ENCODE peak calls at places on chromosomes 11 and 22, in ten cellular contexts. W is AG10803, Z is astrocyte of the spinal cord, V is Peyer's patch, I is lower lobe of right lung, Q is psoas muscle, N is right atrium auricular region, F is testis, T is uterus, X is iPS DF 6.9. R is an unnamed sample.

GRCh38 chr22:37054600-37055365 is 3.2 kb downstream of the KCTD17 start:
- DNase-seq in W (no peak), Z (no peak), V (no peak), I (no peak), Q (no peak), N (no peak), F (no peak), T (no peak), X (no peak), R (no peak)

GRCh38 chr11:70135142-70136132 is 57.3 kb downstream of the ANO1 start:
- DNase-seq in W (peak; percentile 11), Z (no peak), V (no peak), I (no peak), Q (no peak), N (no peak), F (no peak), T (peak; percentile 31), X (no peak), R (no peak)

GRCh38 chr11:115083129-115083823 is 404.9 kb downstream of the NXPE2 start:
- DNase-seq in W (no peak), Z (no peak), V (no peak), I (no peak), Q (no peak), N (no peak), F (no peak), T (no peak), X (no peak), R (no peak)

GRCh38 chr11:35337136-35337918 is 82.0 kb downstream of the SLC1A2 start:
- DNase-seq in W (peak; percentile 98), Z (peak; percentile 98), V (no peak), I (no peak), Q (no peak), N (no peak), F (no peak), T (no peak), X (no peak), R (no peak)

GRCh38 chr22:42962295-42963230 is 52.4 kb downstream of the PACSIN2 start:
- DNase-seq in W (peak; percentile 35), Z (no peak), V (no peak), I (peak; percentile 87), Q (no peak), N (no peak), F (no peak), T (no peak), X (no peak), R (no peak)

GRCh38 chr11:34632105-34632780 is 11.3 kb downstream of the EHF start:
- DNase-seq in W (peak; percentile 16), Z (no peak), V (no peak), I (no peak), Q (peak; percentile 31), N (no peak), F (no peak), T (no peak), X (no peak), R (no peak)

GRCh38 chr22:37782340-37783168 is 25.2 kb upstream of the GCAT start:
- DNase-seq in W (peak; percentile 65), Z (peak; percentile 15), V (no peak), I (no peak), Q (no peak), N (no peak), F (no peak), T (no peak), X (no peak), R (no peak)

GRCh38 chr11:73233704-73234402 is 15.8 kb downstream of the P2RY2 start:
- DNase-seq in W (no peak), Z (no peak), V (no peak), I (no peak), Q (no peak), N (no peak), F (no peak), T (peak; percentile 1), X (no peak), R (no peak)

GRCh38 chr22:45246060-45246985 is 5.6 kb upstream of the KIAA0930 start:
- DNase-seq in W (peak; percentile 97), Z (peak; percentile 92), V (no peak), I (no peak), Q (peak; percentile 41), N (peak; percentile 76), F (no peak), T (peak; percentile 78), X (no peak), R (no peak)

GRCh38 chr11:20634044-20634443 is 34.6 kb downstream of the SLC6A5 start:
- DNase-seq in W (no peak), Z (no peak), V (no peak), I (no peak), Q (no peak), N (no peak), F (no peak), T (no peak), X (no peak), R (no peak)

GRCh38 chr22:50674606-50675552 is 2.3 kb downstream of the SHANK3 start:
- DNase-seq in W (peak; percentile 14), Z (no peak), V (peak; percentile 11), I (peak; percentile 86), Q (no peak), N (peak; percentile 52), F (no peak), T (no peak), X (no peak), R (no peak)

GRCh38 chr22:23110190-23110921 is 31.4 kb downstream of the RSPH14 start:
- DNase-seq in W (no peak), Z (no peak), V (no peak), I (no peak), Q (no peak), N (no peak), F (no peak), T (no peak), X (no peak), R (no peak)

GRCh38 chr11:117816151-117816741 is 8.3 kb downstream of the FXYD2 start:
- DNase-seq in W (peak; percentile 56), Z (no peak), V (no peak), I (no peak), Q (peak; percentile 61), N (peak; percentile 74), F (no peak), T (peak; percentile 60), X (no peak), R (no peak)

GRCh38 chr22:35219012-35219411 is 38.3 kb upstream of the HMGXB4 start:
- DNase-seq in W (peak; percentile 68), Z (peak; percentile 35), V (no peak), I (no peak), Q (no peak), N (no peak), F (no peak), T (no peak), X (no peak), R (no peak)

GRCh38 chr11:66462010-66462409 is 4.7 kb upstream of the PELI3 start:
- DNase-seq in W (no peak), Z (no peak), V (no peak), I (no peak), Q (no peak), N (no peak), F (no peak), T (no peak), X (no peak), R (no peak)

GRCh38 chr11:61752925-61753551 is 602 bp downstream of the MYRF start:
- DNase-seq in W (no peak), Z (no peak), V (no peak), I (no peak), Q (no peak), N (no peak), F (no peak), T (no peak), X (no peak), R (no peak)
- H3K4me3 ChIP-seq in W (peak overlapping the region; percentile 40), Z (peak overlapping the region; percentile 51), V (peak overlapping the region; percentile 87), I (peak overlapping the region; percentile 49), Q (peak overlapping the region; percentile 55), N (peak overlapping the region; percentile 27), F (peak overlapping the region; percentile 48), T (peak overlapping the region; percentile 46), X (peak overlapping the region; percentile 54), R (peak overlapping the region; percentile 38)

GRCh38 chr11:102115557-102115956 is 5.3 kb downstream of the YAP1 start:
- DNase-seq in W (peak; percentile 34), Z (peak; percentile 82), V (no peak), I (no peak), Q (no peak), N (no peak), F (no peak), T (no peak), X (no peak), R (no peak)
- H3K4me3 ChIP-seq in W (no peak overlapping the region), Z (no peak overlapping the region), V (no peak overlapping the region), I (no peak overlapping the region), Q (no peak overlapping the region), N (no peak overlapping the region), F (no peak overlapping the region), T (no peak overlapping the region), X (no peak overlapping the region), R (no peak overlapping the region)

GRCh38 chr11:1335811-1336761 is 26.7 kb upstream of the TOLLIP start:
- DNase-seq in W (peak; percentile 94), Z (peak; percentile 43), V (peak; percentile 49), I (peak; percentile 79), Q (peak; percentile 84), N (peak; percentile 92), F (peak; percentile 69), T (peak; percentile 68), X (no peak), R (no peak)

GRCh38 chr11:1333860-1334259 is 24.4 kb upstream of the TOLLIP start:
- DNase-seq in W (no peak), Z (no peak), V (no peak), I (no peak), Q (no peak), N (no peak), F (no peak), T (no peak), X (no peak), R (no peak)

GRCh38 chr11:1333091-1333772 is 23.8 kb upstream of the TOLLIP start:
- DNase-seq in W (no peak), Z (no peak), V (no peak), I (no peak), Q (no peak), N (no peak), F (no peak), T (no peak), X (no peak), R (no peak)

GRCh38 chr11:1336836-1337646 is 27.6 kb upstream of the TOLLIP start:
- DNase-seq in W (no peak), Z (no peak), V (no peak), I (peak; percentile 79), Q (peak; percentile 56), N (no peak), F (no peak), T (peak; percentile 65), X (no peak), R (no peak)

DNA sequence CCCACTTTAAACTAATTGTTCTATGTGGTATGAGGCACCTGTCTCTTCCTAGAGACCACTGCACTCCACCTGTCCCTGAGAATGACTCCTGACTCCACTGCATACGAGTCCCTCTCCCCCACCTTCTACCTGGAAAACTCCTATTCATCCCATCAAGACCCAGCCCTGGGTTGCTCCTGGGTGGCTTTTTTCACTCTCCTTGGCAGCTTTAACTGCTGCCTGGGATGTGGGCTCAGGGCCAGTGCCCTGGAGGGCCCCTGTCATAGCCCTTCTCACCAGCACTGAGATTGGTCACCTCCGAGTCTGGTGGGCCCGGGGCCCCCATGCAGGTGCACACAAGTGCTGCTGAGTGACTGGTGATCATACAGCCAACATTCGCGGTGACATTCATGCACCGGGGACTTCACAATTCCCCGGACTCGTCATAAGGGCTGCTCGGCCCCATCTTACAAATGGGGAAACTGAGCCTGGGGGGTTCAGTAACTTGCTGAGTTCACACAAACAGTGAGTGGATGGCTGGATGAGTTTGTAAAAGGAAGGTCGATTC is 25.9 kb upstream of the TOLLIP start:
- DNase-seq in W (no peak), Z (no peak), V (no peak), I (no peak), Q (no peak), N (no peak), F (no peak), T (no peak), X (no peak), R (no peak)
- H3K4me3 ChIP-seq in W (peak overlapping the region; percentile 76), Z (no peak overlapping the region), V (peak overlapping the region; percentile 59), I (peak overlapping the region; percentile 54), Q (peak overlapping the region; percentile 64), N (peak overlapping the region; percentile 30), F (no peak overlapping the region), T (no peak overlapping the region), X (no peak overlapping the region), R (peak overlapping the region; percentile 50)

GRCh38 chr11:57425565-57426438 is 1.1 kb downstream of the SLC43A3 start:
- DNase-seq in W (peak; percentile 81), Z (no peak), V (no peak), I (peak; percentile 82), Q (peak; percentile 76), N (peak; percentile 86), F (peak; percentile 71), T (peak; percentile 71), X (no peak), R (no peak)
- H3K4me3 ChIP-seq in W (no peak overlapping the region), Z (no peak overlapping the region), V (peak overlapping the region; percentile 53), I (peak overlapping the region; percentile 64), Q (peak overlapping the region; percentile 66), N (peak overlapping the region; percentile 49), F (no peak overlapping the region), T (peak overlapping the region; percentile 40), X (no peak overlapping the region), R (peak overlapping the region; percentile 70)

R was measured in vagina.